ENCODE peak calls at places on chromosomes 6 and 20, in ten cellular contexts. U, I, R, L, B, Q, D, C, G and P are unnamed samples. For H3K9me3, the result is how much of the 10 kb centered on the place peaks cover.

GRCh38 chr6:139648430-139649000 is 274.1 kb upstream of the CITED2 start:
- DNase-seq in U (no peak), I (no peak), R (no peak), L (no peak), B (no peak), Q (no peak), D (no peak), C (no peak), G (no peak), P (no peak)

GRCh38 chr20:44642203-44643153 is 9.0 kb downstream of the ADA start:
- DNase-seq in U (peak), I (peak), R (peak), L (peak), B (peak), Q (no peak), D (peak), C (peak), G (peak), P (no peak)

GRCh38 chr20:30486103-30486478 is 771.4 kb upstream of the DEFB115 start:
- DNase-seq in U (no peak), I (no peak), R (no peak), L (no peak), B (no peak), Q (no peak), D (no peak), C (no peak), G (peak), P (no peak)

GRCh38 chr6:109236140-109237081 is 141.1 kb downstream of the CEP57L1 start:
- DNase-seq in U (no peak), I (peak), R (peak), L (no peak), B (peak), Q (no peak), D (peak), C (no peak), G (no peak), P (no peak)

GRCh38 chr6:139927742-139928305 is 553.4 kb upstream of the CITED2 start:
- DNase-seq in U (no peak), I (no peak), R (no peak), L (no peak), B (no peak), Q (no peak), D (no peak), C (no peak), G (no peak), P (no peak)

GRCh38 chr6:235763-236360 is 56.4 kb upstream of the DUSP22 start:
- DNase-seq in U (no peak), I (no peak), R (no peak), L (no peak), B (no peak), Q (no peak), D (no peak), C (no peak), G (peak), P (no peak)

GRCh38 chr6:125886914-125887313 is 69.7 kb upstream of the HINT3 start:
- DNase-seq in U (no peak), I (no peak), R (no peak), L (no peak), B (no peak), Q (no peak), D (no peak), C (no peak), G (no peak), P (no peak)

GRCh38 chr6:134724653-134725340 is 225.1 kb downstream of the ALDH8A1 start:
- DNase-seq in U (no peak), I (no peak), R (no peak), L (no peak), B (no peak), Q (no peak), D (no peak), C (peak), G (peak), P (no peak)

GRCh38 chr6:79731471-79731870 is 100.3 kb downstream of the SH3BGRL2 start:
- DNase-seq in U (no peak), I (no peak), R (no peak), L (no peak), B (no peak), Q (no peak), D (no peak), C (no peak), G (no peak), P (no peak)

GRCh38 chr20:64157878-64158277 is 6.4 kb upstream of the MYT1 start:
- DNase-seq in U (no peak), I (peak), R (no peak), L (no peak), B (no peak), Q (no peak), D (peak), C (no peak), G (no peak), P (no peak)

GRCh38 chr6:142605922-142606321 is 304.1 kb downstream of the ADGRG6 start:
- DNase-seq in U (no peak), I (no peak), R (no peak), L (no peak), B (no peak), Q (no peak), D (no peak), C (peak), G (peak), P (no peak)

GRCh38 chr6:106099235-106099537 is 13.1 kb downstream of the PRDM1 start:
- DNase-seq in U (no peak), I (no peak), R (no peak), L (peak), B (no peak), Q (no peak), D (no peak), C (no peak), G (no peak), P (no peak)

GRCh38 chr6:31908791-31909190 is 6.9 kb upstream of the ZBTB12 start:
- DNase-seq in U (no peak), I (no peak), R (no peak), L (no peak), B (no peak), Q (no peak), D (no peak), C (peak), G (peak), P (no peak)

GRCh38 chr6:1267057-1267732 is 44.7 kb upstream of the FOXQ1 start:
- DNase-seq in U (no peak), I (no peak), R (no peak), L (no peak), B (no peak), Q (no peak), D (no peak), C (no peak), G (peak), P (no peak)

GRCh38 chr6:150756170-150756569 is 109.3 kb upstream of the MTHFD1L start:
- DNase-seq in U (no peak), I (no peak), R (no peak), L (no peak), B (no peak), Q (no peak), D (no peak), C (no peak), G (peak), P (no peak)

GRCh38 chr20:56187791-56188190 is 60.7 kb upstream of the MC3R start:
- DNase-seq in U (no peak), I (no peak), R (peak), L (no peak), B (no peak), Q (no peak), D (no peak), C (no peak), G (no peak), P (no peak)

GRCh38 chr20:50310673-50311051 is 120.0 kb downstream of the CEBPB start:
- DNase-seq in U (no peak), I (no peak), R (no peak), L (no peak), B (peak), Q (no peak), D (no peak), C (no peak), G (no peak), P (no peak)

GRCh38 chr6:75178757-75179156 is 27.1 kb downstream of the COL12A1 start:
- DNase-seq in U (no peak), I (no peak), R (no peak), L (no peak), B (no peak), Q (no peak), D (no peak), C (no peak), G (no peak), P (no peak)

GRCh38 chr6:36548401-36548743 is 1.1 kb upstream of the STK38 start:
- DNase-seq in U (no peak), I (no peak), R (no peak), L (no peak), B (no peak), Q (no peak), D (no peak), C (no peak), G (no peak), P (no peak)

GRCh38 chr6:11392778-11393507 is 144.6 kb upstream of the TMEM170B start:
- DNase-seq in U (no peak), I (peak), R (no peak), L (peak), B (no peak), Q (no peak), D (no peak), C (no peak), G (no peak), P (peak)

GRCh38 chr6:13865132-13865531 is 50.8 kb upstream of the MCUR1 start:
- DNase-seq in U (no peak), I (no peak), R (no peak), L (no peak), B (no peak), Q (no peak), D (no peak), C (no peak), G (no peak), P (no peak)

GRCh38 chr6:41694815-41695536 is 40.4 kb downstream of the TFEB start:
- DNase-seq in U (no peak), I (no peak), R (no peak), L (no peak), B (no peak), Q (no peak), D (no peak), C (no peak), G (peak), P (no peak)

GRCh38 chr20:50153153-50153499 is 397 bp downstream of the PEDS1 start:
- DNase-seq in U (no peak), I (no peak), R (no peak), L (peak), B (no peak), Q (no peak), D (no peak), C (no peak), G (no peak), P (no peak)

GRCh38 chr6:107645740-107646139 is 155.8 kb downstream of the SOBP start:
- DNase-seq in U (no peak), I (no peak), R (no peak), L (no peak), B (no peak), Q (no peak), D (no peak), C (no peak), G (no peak), P (no peak)

GRCh38 chr20:17524551-17524950 is 6.6 kb downstream of the BFSP1 start:
- DNase-seq in U (no peak), I (no peak), R (no peak), L (no peak), B (no peak), Q (no peak), D (no peak), C (no peak), G (no peak), P (no peak)

GRCh38 chr6:117677553-117678131 is 2.4 kb downstream of the NUS1 start:
- DNase-seq in U (no peak), I (no peak), R (no peak), L (no peak), B (no peak), Q (no peak), D (no peak), C (no peak), G (peak), P (no peak)

GRCh38 chr20:51178153-51178552 is 155.2 kb upstream of the KCNG1 start:
- DNase-seq in U (no peak), I (no peak), R (no peak), L (no peak), B (no peak), Q (no peak), D (no peak), C (no peak), G (no peak), P (no peak)

GRCh38 chr6:135236732-135237131 is 55.6 kb downstream of the MYB start:
- DNase-seq in U (no peak), I (no peak), R (no peak), L (no peak), B (no peak), Q (no peak), D (no peak), C (no peak), G (no peak), P (no peak)

GRCh38 chr6:74715362-74716068 is 490.3 kb downstream of the COL12A1 start:
- DNase-seq in U (no peak), I (no peak), R (no peak), L (no peak), B (no peak), Q (no peak), D (no peak), C (peak), G (peak), P (no peak)

GRCh38 chr6:39218868-39219567 is 10.3 kb downstream of the KCNK5 start:
- DNase-seq in U (no peak), I (no peak), R (no peak), L (no peak), B (no peak), Q (no peak), D (no peak), C (no peak), G (no peak), P (no peak)

GRCh38 chr20:1800777-1801176 is 94.4 kb upstream of the SIRPA start:
- DNase-seq in U (no peak), I (no peak), R (no peak), L (no peak), B (no peak), Q (no peak), D (no peak), C (no peak), G (peak), P (no peak)

GRCh38 chr20:58555078-58555765 is 40.0 kb upstream of the APCDD1L start:
- DNase-seq in U (no peak), I (no peak), R (peak), L (no peak), B (no peak), Q (no peak), D (no peak), C (peak), G (peak), P (no peak)

GRCh38 chr20:22728146-22728745 is 143.9 kb upstream of the FOXA2 start:
- DNase-seq in U (no peak), I (no peak), R (no peak), L (no peak), B (no peak), Q (no peak), D (no peak), C (no peak), G (no peak), P (no peak)

GRCh38 chr20:38730989-38731737 is 6.9 kb downstream of the SLC32A1 start:
- DNase-seq in U (peak), I (peak), R (peak), L (peak), B (peak), Q (peak), D (peak), C (no peak), G (peak), P (no peak)

GRCh38 chr20:6707231-6707870 is 60.1 kb upstream of the BMP2 start:
- DNase-seq in U (no peak), I (no peak), R (no peak), L (no peak), B (no peak), Q (no peak), D (no peak), C (no peak), G (peak), P (no peak)

GRCh38 chr20:58127731-58128130 is 100.7 kb downstream of the ANKRD60 start:
- DNase-seq in U (no peak), I (no peak), R (peak), L (no peak), B (no peak), Q (peak), D (no peak), C (no peak), G (peak), P (no peak)

GRCh38 chr20:6162239-6162638 is 39.4 kb upstream of the FERMT1 start:
- DNase-seq in U (peak), I (no peak), R (no peak), L (no peak), B (no peak), Q (no peak), D (no peak), C (no peak), G (peak), P (peak)

GRCh38 chr6:3748208-3748701 is 3.3 kb downstream of the PXDC1 start:
- DNase-seq in U (no peak), I (peak), R (peak), L (peak), B (no peak), Q (peak), D (peak), C (no peak), G (peak), P (peak)
- TF ChIP-seq CTCF in U (peak), I (peak), R (peak), L (peak), B (peak), Q (peak), D (peak), C (peak), G (peak), P (peak)

GRCh38 chr20:34344256-34344637 is 18.8 kb upstream of the ITCH start:
- DNase-seq in U (no peak), I (no peak), R (no peak), L (no peak), B (no peak), Q (no peak), D (no peak), C (no peak), G (no peak), P (no peak)
- H3K9me3 ChIP-seq in U (under half), I (under half), R (under half), L (under half), B (under half), Q (under half), D (under half), C (under half), G (under half), P (under half)

GRCh38 chr20:63027425-63028389 is 20.9 kb upstream of the BHLHE23 start:
- DNase-seq in U (no peak), I (peak), R (no peak), L (no peak), B (peak), Q (no peak), D (no peak), C (no peak), G (no peak), P (no peak)
- TF ChIP-seq CTCF in U (no peak), I (no peak), R (no peak), L (no peak), B (no peak), Q (no peak), D (no peak), C (no peak), G (no peak), P (no peak)

DNA sequence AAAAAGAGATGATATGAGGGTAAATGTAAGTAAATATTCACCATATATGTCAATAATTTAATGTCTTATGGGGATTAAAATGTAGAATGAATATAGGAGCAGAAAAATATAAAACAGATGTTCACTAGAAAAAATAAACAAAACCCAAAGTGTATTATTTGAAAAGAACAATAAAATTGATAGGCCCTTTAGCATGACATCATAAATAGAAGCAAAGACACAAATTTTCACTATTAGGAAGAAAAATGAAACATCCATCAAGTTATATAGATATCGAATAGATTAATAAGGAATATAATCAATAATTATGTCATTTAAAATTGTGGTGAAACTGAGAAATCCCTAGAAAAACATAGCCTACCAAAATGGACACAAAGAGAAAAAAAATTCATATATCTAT is 40.1 kb upstream of the GMDS start:
- DNase-seq in U (no peak), I (no peak), R (no peak), L (no peak), B (no peak), Q (no peak), D (no peak), C (no peak), G (no peak), P (no peak)
- H3K9me3 ChIP-seq in U (under half), I (under half), R (under half), L (under half), B (under half), Q (under half), D (under half), C (under half), G (under half), P (under half)

DNA sequence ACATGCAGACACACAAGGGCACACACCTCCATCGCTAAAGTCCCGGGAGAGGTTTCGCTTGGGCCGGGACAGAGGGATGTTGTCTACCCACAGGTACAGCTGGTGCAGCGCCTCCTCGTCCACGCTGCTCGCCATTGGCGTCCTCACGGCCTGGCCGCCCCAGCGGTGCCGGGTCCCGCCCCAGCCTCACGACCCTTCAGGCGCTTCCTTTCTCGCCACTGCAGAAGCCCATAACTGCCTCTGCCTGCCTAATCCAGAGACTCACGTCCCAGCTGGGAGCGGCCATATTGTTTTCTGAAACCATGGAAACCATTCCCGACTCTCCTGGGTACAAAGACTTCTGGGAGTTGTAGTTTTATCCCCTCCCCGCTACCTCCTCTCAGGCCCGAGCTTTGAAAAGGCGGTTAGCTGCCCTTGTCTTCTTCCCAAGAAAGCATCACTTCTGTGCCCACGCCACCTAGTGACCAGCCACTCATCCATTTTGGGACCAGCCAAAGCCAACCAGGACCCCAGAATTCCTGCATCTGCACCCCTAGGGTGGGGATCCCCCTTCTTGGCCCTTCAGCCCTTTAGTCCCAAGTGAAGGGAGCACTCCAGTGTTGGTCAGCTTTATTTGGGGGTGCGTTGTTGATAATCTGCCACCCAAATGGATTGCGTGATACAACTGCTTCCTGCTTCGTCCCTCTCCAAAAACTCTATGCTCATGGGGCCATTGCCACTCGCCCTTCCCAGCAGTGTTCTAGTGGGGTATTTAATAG is at the start of gene SPEF1:
- DNase-seq in U (peak), I (peak), R (peak), L (peak), B (peak), Q (peak), D (peak), C (peak), G (peak), P (peak)
- TF ChIP-seq CTCF in U (peak), I (peak), R (peak), L (no peak), B (peak), Q (peak), D (no peak), C (peak), G (peak), P (peak)

DNA sequence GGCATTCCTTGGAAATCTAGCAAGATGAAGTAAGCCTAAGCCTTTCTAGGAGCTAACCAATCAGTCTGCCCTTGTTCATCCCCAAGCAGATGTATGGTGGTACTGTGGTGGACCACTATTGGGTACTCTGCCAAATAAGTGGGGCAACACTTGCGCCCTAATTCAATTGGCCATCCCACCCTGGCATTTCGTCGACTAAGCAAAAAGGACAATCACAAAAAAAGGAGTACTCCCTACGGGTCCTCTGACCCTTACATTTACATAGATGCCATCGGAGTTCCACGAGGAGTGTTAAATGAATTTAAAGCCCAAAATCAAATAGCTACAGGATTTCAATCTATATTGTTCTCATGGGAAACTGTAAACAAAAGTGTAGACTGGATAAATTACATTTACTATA is 19.5 kb downstream of the CHD6 start:
- DNase-seq in U (no peak), I (no peak), R (no peak), L (no peak), B (no peak), Q (no peak), D (no peak), C (no peak), G (no peak), P (no peak)
- H3K9me3 ChIP-seq in U (under half), I (half or more), R (under half), L (under half), B (half or more), Q (under half), D (under half), C (under half), G (under half), P (under half)

GRCh38 chr6:5215181-5215580 is 45.6 kb downstream of the LYRM4 start:
- DNase-seq in U (no peak), I (no peak), R (no peak), L (no peak), B (no peak), Q (no peak), D (no peak), C (no peak), G (peak), P (no peak)
- TF ChIP-seq CTCF in U (no peak), I (no peak), R (no peak), L (no peak), B (no peak), Q (no peak), D (no peak), C (no peak), G (no peak), P (no peak)

DNA sequence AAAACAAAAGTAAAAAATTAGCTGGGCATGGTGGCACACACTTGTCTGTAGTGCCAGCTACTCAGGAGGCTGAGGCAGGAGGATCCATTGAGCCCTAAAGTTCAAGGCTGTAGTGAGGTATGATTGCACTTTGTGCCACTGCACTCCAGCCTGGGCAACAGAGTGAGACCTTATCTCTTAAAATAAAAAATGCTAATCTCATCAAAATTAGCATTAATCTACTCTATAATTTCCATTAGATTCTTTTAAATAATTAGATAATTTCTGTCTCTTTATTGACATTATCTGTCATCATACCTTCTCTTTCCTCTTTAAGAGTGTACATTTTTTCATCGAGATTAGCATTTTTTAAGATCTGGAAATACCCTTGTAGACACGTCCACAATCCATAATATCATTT is 48.0 kb downstream of the PHACTR3 start:
- DNase-seq in U (no peak), I (no peak), R (no peak), L (no peak), B (no peak), Q (no peak), D (no peak), C (no peak), G (no peak), P (no peak)
- H3K9me3 ChIP-seq in U (under half), I (under half), R (under half), L (under half), B (under half), Q (under half), D (under half), C (under half), G (under half), P (under half)